ENCODE peak calls at places on chromosome 14, in five cellular contexts. One of them, this sample, is unnamed.

GRCh38 chr14:24630872-24631477 is 3.0 kb downstream of the GZMB start:
- DNase-seq in A549: no peak
- DNase-seq in IMR-90: peak; percentile 67
- DNase-seq in HepG2: peak; percentile 46
- DNase-seq in H1: no peak
- DNase-seq in this sample: no peak

GRCh38 chr14:68741839-68742470 is 50.9 kb downstream of the ZFP36L1 start:
- DNase-seq in A549: no peak
- DNase-seq in IMR-90: no peak
- DNase-seq in HepG2: no peak
- DNase-seq in H1: no peak
- DNase-seq in this sample: no peak

GRCh38 chr14:37413504-37414003 is 181.5 kb downstream of the FOXA1 start:
- DNase-seq in A549: no peak
- DNase-seq in IMR-90: no peak
- DNase-seq in HepG2: peak; percentile 69
- DNase-seq in H1: no peak
- DNase-seq in this sample: no peak

GRCh38 chr14:99389171-99389826 is 91.4 kb downstream of the SETD3 start:
- DNase-seq in A549: peak; percentile 60
- DNase-seq in IMR-90: peak; percentile 10
- DNase-seq in HepG2: peak; percentile 21
- DNase-seq in H1: peak; percentile 33
- DNase-seq in this sample: peak; percentile 68

GRCh38 chr14:52332269-52332668 is 18.2 kb downstream of the PTGER2 start:
- DNase-seq in A549: no peak
- DNase-seq in IMR-90: peak; percentile 62
- DNase-seq in HepG2: no peak
- DNase-seq in H1: no peak
- DNase-seq in this sample: no peak

GRCh38 chr14:90839024-90839888 is 23.0 kb upstream of the TTC7B start:
- DNase-seq in A549: no peak
- DNase-seq in IMR-90: peak; percentile 63
- DNase-seq in HepG2: no peak
- DNase-seq in H1: no peak
- DNase-seq in this sample: no peak

GRCh38 chr14:69685716-69686115 is 74.3 kb downstream of the SUSD6 start:
- DNase-seq in A549: no peak
- DNase-seq in IMR-90: peak; percentile 58
- DNase-seq in HepG2: peak; percentile 62
- DNase-seq in H1: no peak
- DNase-seq in this sample: no peak

GRCh38 chr14:99586054-99586760 is 17.8 kb downstream of the CCDC85C start:
- DNase-seq in A549: no peak
- DNase-seq in IMR-90: no peak
- DNase-seq in HepG2: no peak
- DNase-seq in H1: no peak
- DNase-seq in this sample: no peak

GRCh38 chr14:77271113-77271710 is at the start of gene NGB:
- DNase-seq in A549: no peak
- DNase-seq in IMR-90: no peak
- DNase-seq in HepG2: no peak
- DNase-seq in H1: no peak
- DNase-seq in this sample: no peak

GRCh38 chr14:90060965-90061848 is 587 bp upstream of the KCNK13 start:
- DNase-seq in A549: no peak
- DNase-seq in IMR-90: no peak
- DNase-seq in HepG2: no peak
- DNase-seq in H1: no peak
- DNase-seq in this sample: peak; percentile 35

GRCh38 chr14:72513994-72514659 is 379.8 kb downstream of the DPF3 start:
- DNase-seq in A549: peak; percentile 44
- DNase-seq in IMR-90: peak; percentile 73
- DNase-seq in HepG2: peak; percentile 7
- DNase-seq in H1: no peak
- DNase-seq in this sample: peak; percentile 19

GRCh38 chr14:72801381-72801812 is 92.5 kb downstream of the DPF3 start:
- DNase-seq in A549: peak; percentile 68
- DNase-seq in IMR-90: peak; percentile 99
- DNase-seq in HepG2: no peak
- DNase-seq in H1: no peak
- DNase-seq in this sample: no peak

GRCh38 chr14:68487805-68488590 is 304.9 kb downstream of the ZFP36L1 start:
- DNase-seq in A549: peak; percentile 66
- DNase-seq in IMR-90: peak; percentile 56
- DNase-seq in HepG2: no peak
- DNase-seq in H1: no peak
- DNase-seq in this sample: peak; percentile 25

GRCh38 chr14:21044106-21044618 is 2.0 kb downstream of the RNASE7 start:
- DNase-seq in A549: no peak
- DNase-seq in IMR-90: no peak
- DNase-seq in HepG2: peak; percentile 78
- DNase-seq in H1: no peak
- DNase-seq in this sample: no peak

GRCh38 chr14:74792249-74793039 is 29.3 kb downstream of the YLPM1 start:
- DNase-seq in A549: no peak
- DNase-seq in IMR-90: peak; percentile 15
- DNase-seq in HepG2: no peak
- DNase-seq in H1: no peak
- DNase-seq in this sample: no peak

GRCh38 chr14:28294834-28295440 is 471.6 kb upstream of the FOXG1 start:
- DNase-seq in A549: peak; percentile 42
- DNase-seq in IMR-90: no peak
- DNase-seq in HepG2: peak; percentile 27
- DNase-seq in H1: no peak
- DNase-seq in this sample: peak; percentile 3

GRCh38 chr14:103294091-103294490 is 39.9 kb upstream of the EIF5 start:
- DNase-seq in A549: no peak
- DNase-seq in IMR-90: no peak
- DNase-seq in HepG2: no peak
- DNase-seq in H1: no peak
- DNase-seq in this sample: no peak

GRCh38 chr14:85187521-85187920 is 342.4 kb upstream of the FLRT2 start:
- DNase-seq in A549: no peak
- DNase-seq in IMR-90: no peak
- DNase-seq in HepG2: no peak
- DNase-seq in H1: no peak
- DNase-seq in this sample: no peak

GRCh38 chr14:99619873-99620834 is 16.1 kb upstream of the CCDC85C start:
- DNase-seq in A549: no peak
- DNase-seq in IMR-90: peak; percentile 45
- DNase-seq in HepG2: no peak
- DNase-seq in H1: no peak
- DNase-seq in this sample: no peak

GRCh38 chr14:71198681-71199080 is 291.4 kb downstream of the PCNX1 start:
- DNase-seq in A549: no peak
- DNase-seq in IMR-90: no peak
- DNase-seq in HepG2: no peak
- DNase-seq in H1: no peak
- DNase-seq in this sample: no peak

GRCh38 chr14:55427439-55427838 is 13.0 kb downstream of the TBPL2 start:
- DNase-seq in A549: no peak
- DNase-seq in IMR-90: no peak
- DNase-seq in HepG2: no peak
- DNase-seq in H1: no peak
- DNase-seq in this sample: peak; percentile 42
- TF ChIP-seq MAFK in A549: no peak
- TF ChIP-seq MAFK in IMR-90: no peak
- TF ChIP-seq MAFK in HepG2: no peak
- TF ChIP-seq MAFK in H1: no peak
- TF ChIP-seq MAFK in this sample: no peak

GRCh38 chr14:39454906-39455539 is 22.8 kb upstream of the FBXO33 start:
- DNase-seq in A549: no peak
- DNase-seq in IMR-90: no peak
- DNase-seq in HepG2: no peak
- DNase-seq in H1: no peak
- DNase-seq in this sample: no peak
- TF ChIP-seq MAFK in A549: no peak
- TF ChIP-seq MAFK in IMR-90: no peak
- TF ChIP-seq MAFK in HepG2: no peak
- TF ChIP-seq MAFK in H1: no peak
- TF ChIP-seq MAFK in this sample: no peak

GRCh38 chr14:22472935-22473854 is 115.8 kb downstream of the DAD1 start:
- DNase-seq in A549: peak; percentile 56
- DNase-seq in IMR-90: peak; percentile 25
- DNase-seq in HepG2: peak; percentile 56
- DNase-seq in H1: no peak
- DNase-seq in this sample: peak; percentile 12
- TF ChIP-seq MAFK in A549: no peak
- TF ChIP-seq MAFK in IMR-90: no peak
- TF ChIP-seq MAFK in HepG2: no peak
- TF ChIP-seq MAFK in H1: no peak
- TF ChIP-seq MAFK in this sample: no peak

DNA sequence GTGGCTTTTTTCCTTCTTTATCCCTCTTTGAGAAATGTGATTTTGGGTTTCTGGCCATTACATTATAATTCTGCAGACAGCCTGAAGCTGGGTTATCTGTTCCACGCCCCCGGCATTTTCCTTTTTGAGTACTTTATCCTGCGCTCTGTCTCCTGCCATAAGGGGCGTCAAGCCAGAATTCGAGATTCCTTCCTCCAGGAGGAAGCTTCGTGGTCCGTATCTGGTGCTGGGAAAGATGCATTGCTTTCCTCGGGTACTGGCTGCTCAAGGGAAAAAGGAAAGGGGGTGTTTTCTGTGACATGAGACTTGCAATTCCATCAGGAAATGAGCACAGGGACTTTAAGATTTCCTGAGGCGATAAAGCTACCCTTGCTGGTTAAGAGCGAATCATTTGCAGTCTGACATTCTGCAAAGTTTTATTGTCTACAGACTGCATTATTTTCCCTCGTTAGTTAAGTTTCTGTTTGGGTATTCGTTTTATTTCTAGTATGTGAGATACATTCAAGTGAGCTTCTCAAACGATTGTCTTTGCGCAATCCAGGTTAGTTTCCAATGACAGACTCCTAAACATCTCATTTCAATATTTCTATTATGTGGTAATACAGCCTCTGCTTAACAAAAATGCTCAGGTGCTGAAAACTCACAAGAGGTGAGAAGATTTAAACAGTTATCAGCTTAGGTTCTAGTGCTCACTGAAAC is 706 bp downstream of the AKAP5 start:
- DNase-seq in A549: peak; percentile 31
- DNase-seq in IMR-90: peak; percentile 61
- DNase-seq in HepG2: no peak
- DNase-seq in H1: no peak
- DNase-seq in this sample: no peak
- TF ChIP-seq MAFK in A549: no peak
- TF ChIP-seq MAFK in IMR-90: no peak
- TF ChIP-seq MAFK in HepG2: no peak
- TF ChIP-seq MAFK in H1: no peak
- TF ChIP-seq MAFK in this sample: no peak

This sample was measured in K562.